ENCODE peak calls at places on chromosomes 7 and 10, in four cellular contexts. B is KG1, C is A549, Q is NCI-H1105. N is an unnamed sample.

GRCh38 chr7:42057331-42057730 is 179.7 kb downstream of the GLI3 start:
- DNase-seq in B (no peak), C (no peak), Q (no peak), N (no peak)

GRCh38 chr10:44724415-44725174 is 186.5 kb upstream of the TMEM72 start:
- DNase-seq in C (no peak), Q (no peak), B (no peak), N (peak; percentile 10)

GRCh38 chr10:28111712-28112111 is 112.8 kb upstream of the ODAD2 start:
- DNase-seq in C (no peak), Q (no peak), B (no peak), N (no peak)

GRCh38 chr10:4691776-4692175 is 134.2 kb upstream of the AKR1E2 start:
- DNase-seq in Q (no peak), B (no peak), C (no peak), N (no peak)

GRCh38 chr10:16458196-16458977 is 21.6 kb downstream of the PTER start:
- DNase-seq in Q (no peak), B (no peak), C (no peak), N (no peak)

GRCh38 chr10:62917475-62918238 is 101.5 kb upstream of the EGR2 start:
- DNase-seq in Q (no peak), C (no peak), B (no peak), N (no peak)

GRCh38 chr7:151833213-151833651 is 43.7 kb downstream of the PRKAG2 start:
- DNase-seq in C (no peak), B (no peak), Q (no peak), N (no peak)

GRCh38 chr7:114439581-114439980 is 25.0 kb downstream of the FOXP2 start:
- DNase-seq in B (no peak), Q (no peak), C (no peak), N (no peak)

GRCh38 chr10:101923212-101923611 is 79.6 kb upstream of the KCNIP2 start:
- DNase-seq in B (no peak), C (no peak), Q (no peak), N (no peak)

GRCh38 chr7:2005746-2006145 is 227.0 kb downstream of the MAD1L1 start:
- DNase-seq in Q (no peak), C (no peak), B (no peak), N (no peak)

GRCh38 chr7:45625714-45626440 is 51.7 kb downstream of the ADCY1 start:
- DNase-seq in C (no peak), Q (no peak), B (no peak), N (no peak)